ENCODE peak calls at places on chromosomes 3 and 15, in seven cellular contexts. D is OCI-LY7, I is HCT116, Y is neural progenitor cell, B is hepatocyte, O is GM23338, Q is PC-3. T is an unnamed sample.

GRCh38 chr3:169668957-169669681 is 5.6 kb upstream of the MECOM start:
- DNase-seq in O (peak), Y (peak), I (peak), B (peak), Q (peak), D (no peak), T (peak)

GRCh38 chr15:58951388-58952060 is 18.0 kb upstream of the SLTM start:
- DNase-seq in B (peak), Q (peak), I (peak), O (no peak), D (no peak), Y (no peak), T (no peak)

GRCh38 chr15:90016721-90017120 is 15.6 kb downstream of the ZNF710 start:
- DNase-seq in D (no peak), Y (no peak), Q (no peak), I (no peak), B (no peak), O (no peak), T (peak)

GRCh38 chr3:130699765-130700164 is 46.9 kb downstream of the PIK3R4 start:
- DNase-seq in Q (peak), O (peak), B (peak), Y (peak), I (peak), D (peak), T (peak)

GRCh38 chr3:59862686-59863085 is 812.9 kb upstream of the CFAP20DC start:
- DNase-seq in D (no peak), I (no peak), Y (no peak), Q (peak), O (no peak), B (no peak), T (no peak)

GRCh38 chr15:38854506-38854905 is 289.9 kb upstream of the RASGRP1 start:
- DNase-seq in I (no peak), D (no peak), O (no peak), Q (no peak), B (no peak), Y (no peak), T (no peak)

GRCh38 chr15:80099246-80099645 is 39.8 kb downstream of the ZFAND6 start:
- DNase-seq in D (no peak), I (no peak), Y (no peak), B (no peak), Q (no peak), O (no peak), T (peak)

GRCh38 chr3:15708882-15709677 is 88.7 kb downstream of the ANKRD28 start:
- DNase-seq in D (no peak), Q (no peak), O (no peak), I (no peak), B (no peak), Y (no peak), T (no peak)

GRCh38 chr3:46947981-46948791 is 28.4 kb downstream of the CCDC12 start:
- DNase-seq in B (peak), D (no peak), Y (no peak), O (no peak), Q (peak), I (peak), T (no peak)

GRCh38 chr3:16048435-16049318 is 125.8 kb upstream of the GALNT15 start:
- DNase-seq in B (peak), I (peak), O (peak), Q (peak), Y (peak), D (peak), T (peak)

GRCh38 chr3:53824795-53825194 is 21.4 kb downstream of the CHDH start:
- DNase-seq in B (no peak), Y (no peak), O (no peak), D (no peak), Q (no peak), I (no peak), T (no peak)

GRCh38 chr15:94951538-94951937 is 720.2 kb downstream of the MCTP2 start:
- DNase-seq in Q (no peak), B (no peak), Y (no peak), D (no peak), O (no peak), I (no peak), T (no peak)

GRCh38 chr3:123161167-123161566 is 40.6 kb upstream of the SEC22A start:
- DNase-seq in O (peak), B (no peak), Y (peak), I (no peak), D (no peak), Q (no peak), T (no peak)

GRCh38 chr15:67116742-67117141 is 51.3 kb downstream of the SMAD3 start:
- DNase-seq in O (no peak), Y (no peak), Q (peak), I (no peak), D (no peak), B (peak), T (peak)

GRCh38 chr3:14583543-14584091 is 43.5 kb upstream of the GRIP2 start:
- DNase-seq in O (no peak), B (no peak), Q (peak), I (no peak), Y (no peak), D (no peak), T (no peak)

GRCh38 chr15:47885921-47886320 is 168.6 kb downstream of the SEMA6D start:
- DNase-seq in Y (peak), I (no peak), O (peak), Q (peak), D (no peak), B (no peak), T (no peak)

GRCh38 chr15:31021067-31021665 is 29.7 kb upstream of the MTMR10 start:
- DNase-seq in O (no peak), Y (no peak), I (no peak), B (no peak), Q (no peak), D (no peak), T (no peak)

GRCh38 chr3:98561727-98562521 is 30.1 kb downstream of the GPR15 start:
- DNase-seq in B (no peak), Q (peak), D (no peak), I (no peak), Y (no peak), O (no peak), T (no peak)

GRCh38 chr3:54565956-54566355 is 361.9 kb downstream of the LRTM1 start:
- DNase-seq in O (no peak), D (no peak), Q (no peak), Y (no peak), I (no peak), B (no peak), T (no peak)

GRCh38 chr3:12149029-12149428 is 9.7 kb downstream of the TIMP4 start:
- DNase-seq in Y (no peak), O (no peak), B (no peak), I (no peak), D (no peak), Q (no peak), T (no peak)

GRCh38 chr15:62150445-62150844 is 14.6 kb downstream of the C2CD4B start:
- DNase-seq in O (no peak), D (no peak), B (no peak), I (no peak), Q (no peak), Y (no peak), T (no peak)

GRCh38 chr3:131907809-131908208 is 127.0 kb downstream of the CPNE4 start:
- DNase-seq in Y (no peak), B (no peak), D (no peak), I (no peak), Q (no peak), O (no peak), T (no peak)

GRCh38 chr3:157785071-157785826 is 282.0 kb upstream of the VEPH1 start:
- DNase-seq in I (peak), Q (peak), D (no peak), O (peak), Y (no peak), B (peak), T (peak)

DNA sequence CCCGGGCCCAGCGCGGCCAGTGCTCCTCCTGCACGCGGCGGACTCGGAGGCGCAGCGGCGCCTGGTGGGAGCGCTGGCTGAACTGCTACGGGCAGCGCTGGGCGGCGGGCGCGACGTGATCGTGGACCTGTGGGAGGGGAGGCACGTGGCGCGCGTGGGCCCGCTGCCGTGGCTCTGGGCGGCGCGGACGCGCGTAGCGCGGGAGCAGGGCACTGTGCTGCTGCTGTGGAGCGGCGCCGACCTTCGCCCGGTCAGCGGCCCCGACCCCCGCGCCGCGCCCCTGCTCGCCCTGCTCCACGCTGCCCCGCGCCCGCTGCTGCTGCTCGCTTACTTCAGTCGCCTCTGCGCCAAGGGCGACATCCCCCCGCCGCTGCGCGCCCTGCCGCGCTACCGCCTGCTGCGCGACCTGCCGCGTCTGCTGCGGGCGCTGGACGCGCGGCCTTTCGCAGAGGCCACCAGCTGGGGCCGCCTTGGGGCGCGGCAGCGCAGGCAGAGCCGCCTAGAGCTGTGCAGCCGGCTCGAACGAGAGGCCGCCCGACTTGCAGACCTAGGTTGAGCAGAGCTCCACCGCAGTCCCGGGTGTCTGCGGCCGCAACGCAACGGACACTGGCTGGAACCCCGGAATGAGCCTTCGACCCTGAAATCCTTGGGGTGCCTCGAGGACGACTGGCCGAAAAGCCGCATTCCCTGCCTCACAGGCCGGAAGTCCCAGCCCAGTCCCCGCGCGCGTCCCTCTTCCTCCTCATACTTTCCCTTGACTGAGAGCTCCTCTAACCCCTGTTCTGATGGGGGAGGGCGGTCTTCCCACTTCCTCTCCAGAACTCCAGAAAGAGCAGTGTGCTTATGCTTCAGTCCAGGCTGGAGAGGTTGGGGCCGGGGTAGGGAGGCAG is 1.4 kb upstream of the IL17RC start:
- DNase-seq in Y (peak), Q (peak), O (peak), I (no peak), B (peak), D (no peak), T (peak)
- TF ChIP-seq CTCF in Y (peak), Q (peak), O (no peak), I (no peak), B (peak), D (no peak), T (no peak)

GRCh38 chr3:114213669-114214541 is 23.5 kb downstream of the ZNF80 start:
- DNase-seq in O (peak), Y (no peak), D (peak), Q (no peak), I (no peak), B (no peak), T (peak)
- TF ChIP-seq EZH2phosphoT487 in O (no peak), Y (no peak), D (no peak), Q (no peak), I (no peak), B (no peak), T (no peak)

DNA sequence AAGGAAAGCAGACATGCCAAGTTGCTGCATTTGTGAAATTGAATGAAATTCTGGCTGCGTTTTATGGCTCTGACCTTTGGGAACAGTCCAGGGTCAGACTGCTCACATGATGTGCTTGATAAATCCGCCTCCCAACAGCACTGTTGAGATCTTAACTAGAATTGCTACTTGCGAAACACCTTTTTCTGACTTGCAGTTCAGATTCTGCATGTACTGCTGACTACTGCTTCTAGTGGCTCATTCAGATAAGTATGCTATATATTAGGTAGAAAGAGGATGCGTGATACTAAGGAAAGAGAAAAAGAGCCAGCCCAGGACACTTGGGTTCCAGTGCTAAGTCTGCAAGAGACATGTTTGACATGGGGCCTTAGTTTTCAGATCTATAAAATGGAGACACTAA is 129.4 kb downstream of the LPP start:
- DNase-seq in I (no peak), B (peak), O (no peak), D (peak), Y (no peak), Q (no peak), T (no peak)
- TF ChIP-seq CTCF in I (no peak), B (peak), O (no peak), D (peak), Y (no peak), Q (no peak), T (no peak)

GRCh38 chr3:177603137-177603603 is 405.9 kb upstream of the TBL1XR1 start:
- DNase-seq in Q (no peak), O (no peak), I (no peak), Y (no peak), B (no peak), D (no peak), T (peak)
- TF ChIP-seq EZH2phosphoT487 in Q (no peak), O (no peak), I (no peak), Y (no peak), B (no peak), D (no peak), T (no peak)

GRCh38 chr3:141542989-141543388 is 56.2 kb downstream of the RASA2 start:
- DNase-seq in I (no peak), B (no peak), Y (no peak), D (no peak), Q (no peak), O (no peak), T (no peak)
- TF ChIP-seq CTCF in I (no peak), B (no peak), Y (no peak), D (peak), Q (no peak), O (no peak), T (peak)

DNA sequence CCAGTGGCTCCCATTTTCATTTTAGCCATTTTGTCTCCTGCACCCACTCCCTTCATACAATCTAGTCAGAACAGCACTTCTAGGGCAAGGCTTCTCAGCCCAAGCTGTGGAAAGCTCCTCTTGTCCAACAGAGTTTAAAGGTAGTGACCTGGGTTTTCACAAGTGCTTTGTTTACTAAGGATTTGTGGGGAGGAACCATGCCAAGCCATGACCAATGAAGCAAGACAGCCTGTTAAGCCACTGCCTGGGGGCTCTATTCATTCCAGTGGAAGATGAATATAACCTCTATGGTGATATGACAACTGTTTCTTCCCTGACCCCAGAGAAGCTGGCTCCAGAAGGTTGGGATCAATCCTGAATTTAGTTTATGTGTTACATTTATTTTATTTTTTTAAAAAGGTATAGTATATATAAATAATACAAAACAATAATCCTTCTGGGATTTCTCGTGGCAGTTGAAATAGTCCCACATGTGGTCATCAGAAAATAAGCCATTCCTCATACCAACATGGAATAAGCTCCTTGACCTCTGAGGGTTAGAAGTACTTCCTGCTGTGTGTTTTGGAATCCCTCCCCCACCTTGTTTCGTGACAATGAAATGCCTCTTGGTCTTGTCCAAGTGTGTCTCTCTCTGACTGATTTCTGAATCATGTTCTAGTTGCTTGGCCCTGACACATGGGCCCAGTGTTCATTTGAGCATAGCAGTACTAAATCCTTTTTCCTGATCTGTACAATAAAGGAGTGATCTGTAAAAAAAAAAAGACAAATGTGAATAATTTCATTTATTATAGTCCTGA is 13.3 kb upstream of the THUMPD3 start:
- DNase-seq in O (no peak), Q (peak), I (no peak), D (no peak), B (peak), Y (peak), T (no peak)
- TF ChIP-seq EZH2phosphoT487 in O (no peak), Q (no peak), I (no peak), D (no peak), B (no peak), Y (no peak), T (no peak)

DNA sequence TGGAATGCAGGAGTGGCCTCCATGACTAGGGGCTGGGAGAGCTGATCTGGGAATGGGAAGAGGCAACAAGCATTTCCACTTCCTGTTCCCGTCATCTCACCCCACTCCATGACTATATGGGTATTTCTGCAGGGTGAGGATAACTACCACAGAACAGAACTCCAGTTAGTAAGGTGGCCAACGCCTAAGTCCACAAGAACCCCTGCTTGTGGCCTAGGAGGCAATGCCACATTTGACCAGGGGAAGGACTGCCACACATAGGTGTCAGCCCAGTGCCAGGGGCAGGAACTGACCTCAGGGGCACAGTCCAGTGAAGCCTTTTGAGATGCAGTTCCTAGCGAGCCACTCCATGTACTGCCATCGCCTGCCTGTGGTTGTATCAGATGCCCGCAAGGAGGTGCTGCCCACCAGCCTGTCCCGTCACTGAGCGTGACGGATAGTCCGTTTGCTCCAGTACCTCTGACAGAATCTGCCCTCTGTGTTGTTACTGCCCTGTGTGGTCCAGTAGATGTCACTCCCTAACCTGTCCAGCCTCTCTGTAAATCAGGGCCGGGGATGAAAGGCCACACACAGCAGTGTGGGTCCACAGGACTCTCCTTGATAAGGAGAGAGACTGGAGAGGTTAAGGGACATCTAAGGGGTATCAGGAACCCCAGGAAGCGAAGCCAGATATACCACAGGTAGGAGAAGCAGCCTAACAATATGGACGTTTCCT is 3.5 kb upstream of the MTFMT start:
- DNase-seq in D (peak), B (peak), Q (peak), Y (peak), O (peak), I (peak), T (peak)
- TF ChIP-seq CTCF in D (peak), B (peak), Q (peak), Y (peak), O (peak), I (peak), T (peak)